ENCODE peak calls at places on chromosome 7, in four cellular contexts. A is psoas muscle, M is colonic mucosa, Z is cardiac muscle cell. V is an unnamed sample.

GRCh38 chr7:112571852-112572607 is 91.2 kb downstream of the LSMEM1 start:
- DNase-seq in A (no peak), M (peak; percentile 53), Z (no peak), V (no peak)

GRCh38 chr7:100670074-100670473 is 3.5 kb upstream of the GNB2 start:
- DNase-seq in A (no peak), M (no peak), Z (no peak), V (no peak)

GRCh38 chr7:80106498-80107113 is 28.0 kb upstream of the GNAI1 start:
- DNase-seq in A (no peak), M (no peak), Z (no peak), V (no peak)

GRCh38 chr7:22944506-22944905 is 69.4 kb downstream of the HYCC1 start:
- DNase-seq in A (no peak), M (no peak), Z (peak; percentile 65), V (no peak)

GRCh38 chr7:36670585-36671431 is 53.5 kb downstream of the AOAH start:
- DNase-seq in A (peak; percentile 56), M (peak; percentile 82), Z (peak; percentile 77), V (no peak)

GRCh38 chr7:159370-160270 is 32.8 kb upstream of the FAM20C start:
- DNase-seq in A (peak; percentile 63), M (no peak), Z (no peak), V (peak; percentile 33)

GRCh38 chr7:123346771-123347170 is 147.0 kb upstream of the SLC13A1 start:
- DNase-seq in A (no peak), M (no peak), Z (no peak), V (no peak)

GRCh38 chr7:141369422-141369821 is 181.8 kb upstream of the AGK start:
- DNase-seq in A (no peak), M (no peak), Z (no peak), V (no peak)

GRCh38 chr7:157555308-157555707 is 218.5 kb downstream of the DNAJB6 start:
- DNase-seq in A (no peak), M (peak; percentile 29), Z (no peak), V (no peak)

GRCh38 chr7:113456533-113456932 is 338.2 kb upstream of the SMIM30 start:
- DNase-seq in A (no peak), M (no peak), Z (no peak), V (no peak)

GRCh38 chr7:73809454-73810090 is 21.2 kb upstream of the CLDN4 start:
- DNase-seq in A (peak; percentile 46), M (peak; percentile 87), Z (no peak), V (peak; percentile 87)

GRCh38 chr7:23105086-23105643 is 420 bp upstream of the KLHL7 start:
- DNase-seq in A (no peak), M (no peak), Z (no peak), V (no peak)

GRCh38 chr7:7686806-7687205 is 31.6 kb downstream of the RPA3 start:
- DNase-seq in A (no peak), M (no peak), Z (peak; percentile 16), V (no peak)

GRCh38 chr7:158367634-158367982 is 220.0 kb downstream of the PTPRN2 start:
- DNase-seq in A (no peak), M (no peak), Z (no peak), V (no peak)

GRCh38 chr7:116954443-116954838 is 1.1 kb downstream of the ST7 start:
- DNase-seq in A (no peak), M (no peak), Z (no peak), V (no peak)

GRCh38 chr7:104123786-104124185 is 84.0 kb downstream of the ORC5 start:
- DNase-seq in A (no peak), M (no peak), Z (peak; percentile 2), V (no peak)

GRCh38 chr7:26857534-26858228 is 6.7 kb downstream of the SKAP2 start:
- DNase-seq in A (peak; percentile 55), M (peak; percentile 68), Z (no peak), V (peak; percentile 69)

GRCh38 chr7:116025098-116025809 is 5.3 kb downstream of the TFEC start:
- DNase-seq in A (no peak), M (no peak), Z (peak; percentile 22), V (no peak)

GRCh38 chr7:69957661-69958060 is 359.4 kb downstream of the AUTS2 start:
- DNase-seq in A (no peak), M (no peak), Z (no peak), V (no peak)
- H3K4me1 ChIP-seq in A (peaks cover 22% of the 10 kb centered on the region), M (no peaks in the 10 kb centered on the region), Z (peaks cover 54% of the 10 kb centered on the region), V (no peaks in the 10 kb centered on the region)

GRCh38 chr7:87048839-87049238 is 10.6 kb downstream of the ELAPOR2 start:
- DNase-seq in A (no peak), M (no peak), Z (no peak), V (no peak)
- H3K9me3 ChIP-seq in A (peaks cover 6% of the 10 kb centered on the region), M (no peaks in the 10 kb centered on the region), Z (no peaks in the 10 kb centered on the region), V (no peaks in the 10 kb centered on the region)

GRCh38 chr7:5635461-5636445 is 145.7 kb downstream of the RNF216 start:
- DNase-seq in A (peak; percentile 15), M (no peak), Z (peak; percentile 21), V (no peak)

GRCh38 chr7:5631752-5632151 is 149.7 kb downstream of the RNF216 start:
- DNase-seq in A (no peak), M (no peak), Z (no peak), V (no peak)

GRCh38 chr7:5631185-5631584 is 150.3 kb downstream of the RNF216 start:
- DNase-seq in A (peak; percentile 4), M (no peak), Z (no peak), V (no peak)

GRCh38 chr7:5634107-5634950 is 147.1 kb downstream of the RNF216 start:
- DNase-seq in A (peak; percentile 87), M (peak; percentile 66), Z (peak; percentile 77), V (peak; percentile 79)

GRCh38 chr7:5633161-5634106 is 148.0 kb downstream of the RNF216 start:
- DNase-seq in A (peak; percentile 30), M (no peak), Z (no peak), V (no peak)
- H3K4me1 ChIP-seq in A (peaks cover 43% of the 10 kb centered on the region), M (peaks cover 19% of the 10 kb centered on the region), Z (peaks cover 30% of the 10 kb centered on the region), V (peaks cover 35% of the 10 kb centered on the region)

DNA sequence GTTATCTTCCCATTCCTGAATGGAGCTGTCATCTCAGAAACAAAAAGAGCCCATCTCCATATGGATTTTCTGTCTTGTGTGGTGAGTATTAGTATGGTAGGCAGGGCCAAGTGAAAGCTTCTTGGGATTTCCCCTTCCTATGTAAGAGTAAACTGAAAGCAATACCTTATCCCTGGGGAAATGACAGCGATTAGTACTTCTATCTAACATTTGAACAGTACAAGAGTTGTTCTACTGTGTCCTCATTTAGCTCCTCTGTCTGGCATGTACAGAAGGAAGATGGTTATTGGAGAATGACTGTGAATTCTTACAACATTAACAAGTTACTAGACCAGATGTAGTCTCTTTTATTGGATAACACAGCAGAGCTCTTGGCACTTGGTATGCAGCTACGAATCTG is 17.9 kb upstream of the TRIL start:
- DNase-seq in A (no peak), M (no peak), Z (no peak), V (no peak)
- H3K9me3 ChIP-seq in A (peaks cover 29% of the 10 kb centered on the region), M (no peaks in the 10 kb centered on the region), Z (no peaks in the 10 kb centered on the region), V (peaks cover 18% of the 10 kb centered on the region)

DNA sequence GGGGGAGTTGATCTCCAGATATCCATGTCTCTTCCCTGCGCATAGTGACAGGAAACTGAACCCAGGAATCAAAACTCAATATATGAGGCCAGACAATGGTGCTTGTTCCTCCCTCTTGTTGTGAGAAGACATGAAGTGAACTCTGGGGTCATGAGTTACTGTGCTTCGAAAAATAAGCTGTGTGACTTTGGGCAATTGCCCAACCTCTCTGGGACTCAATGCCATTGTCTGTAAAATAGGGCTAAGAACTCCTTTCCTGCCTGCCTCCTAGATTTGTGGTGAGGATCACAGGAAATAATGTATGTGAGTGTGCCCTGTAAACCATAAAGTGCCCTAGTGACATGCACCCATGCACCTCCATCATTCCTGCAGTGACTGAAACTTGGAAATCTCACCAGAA is 48.4 kb downstream of the SYPL1 start:
- DNase-seq in A (no peak), M (peak; percentile 15), Z (no peak), V (no peak)
- H3K4me1 ChIP-seq in A (peaks cover 11% of the 10 kb centered on the region), M (peaks cover 11% of the 10 kb centered on the region), Z (no peaks in the 10 kb centered on the region), V (peaks cover 23% of the 10 kb centered on the region)

V was measured in mucosa of descending colon.